ENCODE peak calls at places on chromosome 20, in four cellular contexts. A is left ventricle myocardium inferior, K is lower lobe of right lung, Q is heart left ventricle. P is an unnamed sample.

GRCh38 chr20:55561259-55561658 is 444.1 kb downstream of the CBLN4 start:
- DNase-seq in A (no peak), K (no peak), Q (no peak), P (no peak)

GRCh38 chr20:10784337-10785183 is 110.8 kb upstream of the JAG1 start:
- DNase-seq in A (no peak), K (no peak), Q (no peak), P (no peak)

GRCh38 chr20:32034581-32035397 is 17.3 kb upstream of the HCK start:
- DNase-seq in A (no peak), K (peak), Q (no peak), P (peak)

GRCh38 chr20:36836591-36837329 is 39.2 kb upstream of the TLDC2 start:
- DNase-seq in A (no peak), K (peak), Q (peak), P (peak)

GRCh38 chr20:1417273-1417672 is 24.4 kb upstream of the FKBP1A start:
- DNase-seq in A (no peak), K (no peak), Q (no peak), P (no peak)

GRCh38 chr20:31708839-31709534 is 13.7 kb downstream of the BCL2L1 start:
- DNase-seq in A (no peak), K (no peak), Q (no peak), P (peak)

GRCh38 chr20:3744806-3745685 is 12.6 kb downstream of the HSPA12B start:
- DNase-seq in A (peak), K (peak), Q (peak), P (peak)

GRCh38 chr20:2519115-2519815 is 10.6 kb upstream of the ZNF343 start:
- DNase-seq in A (no peak), K (no peak), Q (no peak), P (no peak)

GRCh38 chr20:36092424-36093024 is 62.0 kb upstream of the EPB41L1 start:
- DNase-seq in A (peak), K (no peak), Q (peak), P (peak)

DNA sequence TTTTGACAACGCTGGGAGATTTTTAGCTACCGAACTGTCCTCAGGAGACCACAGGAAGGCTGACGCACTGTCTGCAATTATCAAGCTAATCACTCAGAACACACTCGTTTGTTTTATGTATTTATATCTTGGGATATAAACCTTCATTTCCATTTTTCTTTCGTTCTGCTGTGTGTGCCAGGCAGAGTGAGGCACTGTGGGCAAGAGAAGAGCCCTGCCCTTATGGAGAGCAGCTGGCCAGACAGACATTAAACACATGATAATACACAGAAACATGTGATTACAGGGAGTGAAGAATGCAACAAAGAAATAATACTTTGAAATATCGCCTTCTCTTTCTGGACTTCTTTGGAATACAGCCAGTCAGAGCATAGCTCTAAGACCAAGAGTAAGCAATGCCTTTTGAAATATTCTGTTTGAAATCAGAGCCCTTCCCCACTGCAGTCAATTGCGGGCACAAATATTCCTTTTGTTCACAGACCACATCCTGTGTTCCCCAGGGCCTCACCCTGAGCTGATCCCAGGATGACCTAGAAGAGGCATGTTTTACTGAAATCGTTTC is 96.8 kb downstream of the ANKRD60 start:
- DNase-seq in A (no peak), K (no peak), Q (no peak), P (no peak)
- H3K4me3 ChIP-seq in A (peak), K (no peak), Q (no peak), P (no peak)

GRCh38 chr20:24160563-24161355 is 172.2 kb upstream of the GGTLC1 start:
- DNase-seq in A (peak), K (no peak), Q (no peak), P (no peak)
- TF ChIP-seq CTCF in A (peak), K (peak), Q (peak), P (peak)

GRCh38 chr20:46400253-46400652 is 6.2 kb downstream of the ELMO2 start:
- DNase-seq in A (no peak), K (no peak), Q (peak), P (no peak)

GRCh38 chr20:46402236-46402886 is 4.1 kb downstream of the ELMO2 start:
- DNase-seq in A (no peak), K (no peak), Q (no peak), P (no peak)

GRCh38 chr20:46400828-46401477 is 5.5 kb downstream of the ELMO2 start:
- DNase-seq in A (no peak), K (no peak), Q (no peak), P (no peak)

GRCh38 chr20:46399401-46399800 is 7.0 kb downstream of the ELMO2 start:
- DNase-seq in A (no peak), K (no peak), Q (no peak), P (no peak)

DNA sequence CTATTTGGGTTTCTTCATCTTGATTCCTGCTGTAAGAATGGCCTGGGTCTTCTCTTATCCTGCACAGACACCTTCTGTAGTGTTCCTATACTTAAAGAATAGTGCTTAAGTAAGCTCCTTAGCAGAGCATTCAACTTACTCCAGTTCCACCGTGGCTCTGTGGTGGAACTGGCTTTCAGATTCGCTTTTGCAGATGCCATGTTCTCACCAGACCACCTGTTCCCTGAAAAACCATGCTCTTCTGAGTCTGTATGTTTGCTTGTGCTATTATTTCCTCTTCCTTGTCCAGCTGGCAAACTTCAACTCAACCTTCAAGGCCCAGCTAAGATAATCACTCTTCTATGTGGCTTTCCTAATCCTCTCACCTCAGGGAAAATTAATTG is 4.9 kb downstream of the ELMO2 start:
- DNase-seq in A (no peak), K (no peak), Q (no peak), P (no peak)
- H3K4me3 ChIP-seq in A (peak), K (peak), Q (no peak), P (no peak)

GRCh38 chr20:219290-220115 is 7.6 kb upstream of the DEFB129 start:
- DNase-seq in A (no peak), K (no peak), Q (no peak), P (peak)
- TF ChIP-seq CTCF in A (peak), K (no peak), Q (no peak), P (peak)

GRCh38 chr20:60845146-60845545 is 406.9 kb upstream of the CDH4 start:
- DNase-seq in A (no peak), K (no peak), Q (no peak), P (no peak)
- H3K4me3 ChIP-seq in A (no peak), K (no peak), Q (no peak), P (no peak)

GRCh38 chr20:59438201-59438600 is 137.8 kb downstream of the EDN3 start:
- DNase-seq in A (no peak), K (no peak), Q (no peak), P (peak)

GRCh38 chr20:59437601-59438031 is 137.2 kb downstream of the EDN3 start:
- DNase-seq in A (no peak), K (no peak), Q (no peak), P (no peak)

GRCh38 chr20:59441306-59441705 is 140.9 kb downstream of the EDN3 start:
- DNase-seq in A (no peak), K (no peak), Q (no peak), P (no peak)

GRCh38 chr20:59441860-59442810 is 141.7 kb downstream of the EDN3 start:
- DNase-seq in A (no peak), K (no peak), Q (no peak), P (no peak)

DNA sequence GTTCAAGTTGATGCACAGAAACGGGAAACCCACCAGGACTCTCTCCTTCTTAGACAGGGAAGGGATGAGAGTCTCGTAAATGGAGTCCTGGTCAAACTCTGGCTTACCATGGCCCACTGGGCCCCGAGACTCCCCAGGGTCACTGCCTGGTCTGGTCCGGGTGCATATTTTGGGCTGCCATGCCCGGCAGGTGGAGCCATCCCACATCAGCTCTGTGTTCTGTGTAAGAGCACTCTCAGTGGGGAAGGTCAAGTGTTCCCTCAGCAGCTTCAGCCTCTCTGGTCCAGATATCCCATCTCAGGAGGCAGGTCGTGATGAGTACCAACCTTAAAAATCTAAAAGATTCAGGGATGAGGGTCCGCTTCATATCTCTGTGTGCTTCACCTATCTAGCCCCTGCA is 138.8 kb downstream of the EDN3 start:
- DNase-seq in A (no peak), K (no peak), Q (no peak), P (peak)
- TF ChIP-seq CTCF in A (no peak), K (no peak), Q (no peak), P (peak)

GRCh38 chr20:63953764-63954429 is 2.3 kb downstream of the UCKL1 start:
- DNase-seq in A (no peak), K (no peak), Q (no peak), P (no peak)

GRCh38 chr20:63950701-63951397 is 5.4 kb downstream of the UCKL1 start:
- DNase-seq in A (peak), K (no peak), Q (peak), P (no peak)

GRCh38 chr20:63952210-63952535 is 4.0 kb downstream of the UCKL1 start:
- DNase-seq in A (no peak), K (no peak), Q (no peak), P (no peak)

GRCh38 chr20:63951398-63952209 is 4.6 kb downstream of the UCKL1 start:
- DNase-seq in A (peak), K (no peak), Q (peak), P (no peak)

GRCh38 chr20:63952769-63953168 is 3.4 kb downstream of the UCKL1 start:
- DNase-seq in A (no peak), K (no peak), Q (no peak), P (no peak)
- H3K4me3 ChIP-seq in A (peak), K (no peak), Q (no peak), P (no peak)

DNA sequence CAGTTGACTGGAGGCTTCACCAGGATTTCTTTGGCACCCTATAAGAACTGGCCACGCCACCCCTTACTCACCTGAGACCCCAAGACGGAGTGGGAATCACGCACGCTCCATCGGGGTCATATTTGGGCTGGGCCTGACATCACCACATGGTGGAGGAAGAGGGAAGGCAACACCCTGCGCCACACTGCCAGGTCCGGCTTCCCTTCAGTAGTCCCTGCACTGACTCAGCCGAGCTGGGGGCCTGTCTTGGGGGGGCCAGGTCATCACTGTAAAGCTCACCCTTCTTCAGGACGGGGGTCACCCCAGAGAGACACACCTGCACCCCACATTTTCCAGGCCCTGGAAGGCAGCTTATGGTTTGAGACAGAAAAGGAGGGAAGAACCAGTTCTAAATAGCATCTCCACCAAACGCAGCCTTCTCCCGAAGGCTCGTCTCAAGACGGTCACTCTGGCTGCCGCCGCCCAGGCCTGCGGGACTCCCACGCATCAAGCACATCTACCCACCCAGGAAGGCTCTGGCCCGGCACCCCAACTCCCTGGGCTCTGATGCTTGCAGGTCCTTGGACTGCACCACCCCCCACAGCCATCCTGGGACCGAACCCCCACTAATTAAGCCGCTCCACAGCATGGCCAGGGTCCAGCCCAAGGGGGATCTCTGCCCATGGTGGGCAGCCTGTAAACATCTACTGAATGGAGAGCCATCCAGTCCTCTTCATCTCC is 51.8 kb downstream of the GINS1 start:
- DNase-seq in A (no peak), K (no peak), Q (no peak), P (no peak)
- TF ChIP-seq CTCF in A (no peak), K (no peak), Q (no peak), P (no peak)

GRCh38 chr20:44247131-44247571 is at the start of gene GDAP1L1:
- DNase-seq in A (no peak), K (no peak), Q (peak), P (no peak)
- H3K4me3 ChIP-seq in A (peak), K (no peak), Q (peak), P (no peak)

DNA sequence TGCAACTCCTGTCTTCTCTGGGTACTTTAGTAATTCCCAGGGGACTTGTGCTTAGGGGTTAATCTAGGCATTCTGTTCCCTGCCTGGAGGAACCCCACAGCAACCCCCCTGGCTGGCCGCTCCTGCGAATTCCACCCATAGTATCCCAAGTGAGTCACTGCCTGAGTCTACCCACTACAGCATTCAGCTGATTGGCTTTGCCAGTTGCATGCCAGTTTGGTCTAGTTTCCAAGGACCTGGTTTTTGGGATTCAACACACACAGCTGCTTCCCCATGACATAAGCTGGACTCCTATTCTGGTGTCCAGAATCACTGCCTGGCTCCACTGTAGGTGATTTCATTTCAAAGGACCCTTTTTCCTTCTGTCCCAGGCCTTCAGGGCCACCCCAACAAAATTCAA is 40.3 kb downstream of the PLCG1 start:
- DNase-seq in A (no peak), K (no peak), Q (peak), P (no peak)
- TF ChIP-seq CTCF in A (no peak), K (no peak), Q (no peak), P (no peak)